ENCODE peak calls at places on chromosomes 2 and 18, in six cellular contexts. R, W, B, L, E and S are unnamed samples.

GRCh38 chr2:230885467-230886130 is 20.9 kb downstream of the ITM2C start:
- DNase-seq in R (no peak), B (no peak), L (no peak), E (peak), W (no peak), S (no peak)

GRCh38 chr2:157751462-157752058 is 122.9 kb upstream of the ACVR1C start:
- DNase-seq in L (peak), E (peak), W (peak), R (peak), B (no peak), S (peak)

GRCh38 chr2:46299365-46300263 is 2.4 kb downstream of the EPAS1 start:
- DNase-seq in B (peak), R (peak), E (peak), W (peak), L (no peak), S (peak)

GRCh38 chr2:178268435-178268834 is 74.1 kb downstream of the OSBPL6 start:
- DNase-seq in B (no peak), E (peak), R (peak), W (no peak), L (no peak), S (no peak)

GRCh38 chr2:70132244-70133126 is 45.2 kb downstream of the PCBP1 start:
- DNase-seq in L (no peak), B (peak), W (no peak), R (peak), E (peak), S (peak)

GRCh38 chr18:24659837-24660720 is 199.6 kb downstream of the HRH4 start:
- DNase-seq in W (no peak), B (no peak), E (peak), L (no peak), R (no peak), S (no peak)

GRCh38 chr18:28961669-28962228 is 784.8 kb upstream of the CDH2 start:
- DNase-seq in W (peak), E (peak), B (peak), R (peak), L (no peak), S (peak)

GRCh38 chr2:113202305-113203216 is 28.8 kb downstream of the PSD4 start:
- DNase-seq in B (no peak), L (peak), W (no peak), E (no peak), R (no peak), S (no peak)

GRCh38 chr2:122531803-122532344 is 776.4 kb downstream of the TSN start:
- DNase-seq in B (no peak), L (no peak), E (no peak), R (no peak), W (peak), S (no peak)

GRCh38 chr2:52260904-52261303 is 1229.0 kb upstream of the NRXN1 start:
- DNase-seq in B (no peak), L (no peak), E (peak), R (peak), W (no peak), S (no peak)

GRCh38 chr18:31430072-31430471 is 17.5 kb upstream of the DSG3 start:
- DNase-seq in B (no peak), L (no peak), E (no peak), R (no peak), W (no peak), S (no peak)

GRCh38 chr2:176165598-176166055 is 8.5 kb downstream of the HOXD3 start:
- DNase-seq in W (no peak), E (no peak), R (no peak), B (no peak), L (no peak), S (no peak)

GRCh38 chr2:54015809-54016703 is 45.3 kb upstream of the PSME4 start:
- DNase-seq in B (no peak), W (no peak), L (peak), E (peak), R (no peak), S (peak)

DNA sequence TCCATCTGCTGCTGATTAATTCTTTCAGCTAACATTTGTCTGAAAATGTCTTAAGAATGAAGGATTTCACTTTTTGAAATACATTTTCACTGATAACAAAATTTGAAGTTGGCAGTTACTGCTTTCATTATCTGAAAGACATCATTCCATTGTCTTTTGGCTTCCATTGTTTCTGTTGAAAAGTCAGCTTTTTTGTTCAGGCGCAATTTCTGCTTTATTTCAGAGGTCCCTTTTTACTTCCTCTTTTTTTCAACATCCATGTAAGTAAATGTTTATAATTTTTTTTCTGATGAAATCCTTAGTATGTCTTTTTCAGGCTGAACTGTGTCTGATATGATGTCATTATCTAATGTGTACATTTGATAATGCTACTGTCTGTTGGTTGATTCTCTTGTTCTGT is 184.2 kb downstream of the RND3 start:
- DNase-seq in W (no peak), R (no peak), L (no peak), B (no peak), E (peak), S (no peak)
- TF ChIP-seq CTCF in W (no peak), R (no peak), L (no peak), B (no peak), E (no peak), S (no peak)

GRCh38 chr2:134460583-134460998 is 206.7 kb downstream of the MGAT5 start:
- DNase-seq in W (peak), B (peak), L (no peak), R (peak), E (peak), S (peak)
- TF ChIP-seq CTCF in W (peak), B (peak), L (peak), R (peak), E (peak), S (peak)

GRCh38 chr18:2531751-2532150 is 39.6 kb downstream of the METTL4 start:
- DNase-seq in R (no peak), E (no peak), L (no peak), W (no peak), B (no peak), S (no peak)
- TF ChIP-seq CTCF in R (no peak), E (no peak), L (no peak), W (no peak), B (no peak), S (no peak)

GRCh38 chr2:121096611-121097010 is 188.4 kb downstream of the TFCP2L1 start:
- DNase-seq in B (no peak), W (no peak), E (no peak), L (no peak), R (no peak), S (no peak)
- TF ChIP-seq CTCF in B (no peak), W (no peak), E (no peak), L (no peak), R (no peak), S (no peak)